ENCODE peak calls at places on chromosomes 5 and 9, in four cellular contexts. One of them, this sample, is unnamed.

GRCh38 chr5:108141676-108142075 is 240.2 kb downstream of the FBXL17 start:
- DNase-seq in A549: no peak
- DNase-seq in K562: no peak
- DNase-seq in HepG2: no peak
- DNase-seq in this sample: no peak

GRCh38 chr9:135833864-135834263 is 73.5 kb downstream of the CAMSAP1 start:
- DNase-seq in A549: no peak
- DNase-seq in K562: no peak
- DNase-seq in HepG2: no peak
- DNase-seq in this sample: no peak

GRCh38 chr5:159616967-159617366 is 286.7 kb upstream of the IL12B start:
- DNase-seq in A549: no peak
- DNase-seq in K562: no peak
- DNase-seq in HepG2: no peak
- DNase-seq in this sample: no peak

GRCh38 chr9:117783828-117784227 is 79.6 kb downstream of the TLR4 start:
- DNase-seq in A549: no peak
- DNase-seq in K562: no peak
- DNase-seq in HepG2: no peak
- DNase-seq in this sample: peak; percentile 67

GRCh38 chr9:1871486-1872181 is 143.5 kb upstream of the SMARCA2 start:
- DNase-seq in A549: no peak
- DNase-seq in K562: no peak
- DNase-seq in HepG2: peak; percentile 4
- DNase-seq in this sample: no peak

GRCh38 chr9:35869621-35870216 is 482 bp downstream of the OR13J1 start:
- DNase-seq in A549: no peak
- DNase-seq in K562: no peak
- DNase-seq in HepG2: no peak
- DNase-seq in this sample: no peak

GRCh38 chr5:78328585-78329173 is 31.7 kb upstream of the SCAMP1 start:
- DNase-seq in A549: no peak
- DNase-seq in K562: no peak
- DNase-seq in HepG2: no peak
- DNase-seq in this sample: no peak

GRCh38 chr5:61407706-61408105 is 75.6 kb downstream of the ZSWIM6 start:
- DNase-seq in A549: peak; percentile 66
- DNase-seq in K562: no peak
- DNase-seq in HepG2: no peak
- DNase-seq in this sample: no peak

GRCh38 chr5:45094876-45095275 is 286.1 kb downstream of the MRPS30 start:
- DNase-seq in A549: no peak
- DNase-seq in K562: no peak
- DNase-seq in HepG2: no peak
- DNase-seq in this sample: no peak

GRCh38 chr5:149957855-149958254 is 2.7 kb upstream of the SLC26A2 start:
- DNase-seq in A549: peak; percentile 89
- DNase-seq in K562: no peak
- DNase-seq in HepG2: peak; percentile 49
- DNase-seq in this sample: no peak

GRCh38 chr5:12522116-12522515 is 617.9 kb upstream of the CTNND2 start:
- DNase-seq in A549: no peak
- DNase-seq in K562: no peak
- DNase-seq in HepG2: no peak
- DNase-seq in this sample: no peak

GRCh38 chr9:14731294-14731981 is 8.9 kb upstream of the CER1 start:
- DNase-seq in A549: no peak
- DNase-seq in K562: no peak
- DNase-seq in HepG2: no peak
- DNase-seq in this sample: no peak

GRCh38 chr5:159207616-159208507 is 1.5 kb downstream of the RNF145 start:
- DNase-seq in A549: peak; percentile 85
- DNase-seq in K562: peak; percentile 48
- DNase-seq in HepG2: peak; percentile 75
- DNase-seq in this sample: peak; percentile 47

GRCh38 chr9:95128177-95128524 is 189.4 kb downstream of the FANCC start:
- DNase-seq in A549: no peak
- DNase-seq in K562: no peak
- DNase-seq in HepG2: no peak
- DNase-seq in this sample: no peak

GRCh38 chr9:92094655-92095054 is 20.6 kb downstream of the SPTLC1 start:
- DNase-seq in A549: no peak
- DNase-seq in K562: peak; percentile 46
- DNase-seq in HepG2: peak; percentile 5
- DNase-seq in this sample: no peak

GRCh38 chr9:91642771-91643170 is 219.1 kb upstream of the NFIL3 start:
- DNase-seq in A549: no peak
- DNase-seq in K562: no peak
- DNase-seq in HepG2: no peak
- DNase-seq in this sample: no peak

GRCh38 chr9:77811832-77812231 is 163.7 kb upstream of the GNA14 start:
- DNase-seq in A549: no peak
- DNase-seq in K562: no peak
- DNase-seq in HepG2: no peak
- DNase-seq in this sample: no peak

GRCh38 chr5:50325237-50325832 is 115.8 kb downstream of the EMB start:
- DNase-seq in A549: peak; percentile 19
- DNase-seq in K562: peak; percentile 26
- DNase-seq in HepG2: no peak
- DNase-seq in this sample: no peak

GRCh38 chr9:71079451-71079850 is 42.0 kb downstream of the TRPM3 start:
- DNase-seq in A549: peak; percentile 2
- DNase-seq in K562: no peak
- DNase-seq in HepG2: peak; percentile 8
- DNase-seq in this sample: no peak

GRCh38 chr5:147751156-147751830 is 31.2 kb downstream of the JAKMIP2 start:
- DNase-seq in A549: no peak
- DNase-seq in K562: no peak
- DNase-seq in HepG2: no peak
- DNase-seq in this sample: no peak

GRCh38 chr5:141597394-141597793 is 21.4 kb downstream of the DIAPH1 start:
- DNase-seq in A549: no peak
- DNase-seq in K562: no peak
- DNase-seq in HepG2: no peak
- DNase-seq in this sample: no peak

GRCh38 chr5:112616812-112617547 is 120.7 kb upstream of the APC start:
- DNase-seq in A549: no peak
- DNase-seq in K562: no peak
- DNase-seq in HepG2: no peak
- DNase-seq in this sample: no peak

GRCh38 chr9:132348676-132349075 is 6.1 kb downstream of the SETX start:
- DNase-seq in A549: no peak
- DNase-seq in K562: no peak
- DNase-seq in HepG2: no peak
- DNase-seq in this sample: no peak

GRCh38 chr5:101306391-101307137 is 403.5 kb upstream of the ST8SIA4 start:
- DNase-seq in A549: peak; percentile 53
- DNase-seq in K562: no peak
- DNase-seq in HepG2: no peak
- DNase-seq in this sample: no peak

GRCh38 chr9:78314550-78314949 is 17.6 kb downstream of the PSAT1 start:
- DNase-seq in A549: no peak
- DNase-seq in K562: no peak
- DNase-seq in HepG2: no peak
- DNase-seq in this sample: no peak

GRCh38 chr9:137605146-137606004 is at the start of gene ARRDC1:
- DNase-seq in A549: peak; percentile 92
- DNase-seq in K562: peak; percentile 96
- DNase-seq in HepG2: peak; percentile 91
- DNase-seq in this sample: peak; percentile 45

GRCh38 chr5:99141534-99142135 is 212.8 kb upstream of the CHD1 start:
- DNase-seq in A549: peak; percentile 16
- DNase-seq in K562: no peak
- DNase-seq in HepG2: no peak
- DNase-seq in this sample: no peak

GRCh38 chr5:160831801-160832200 is 20.2 kb downstream of the ATP10B start:
- DNase-seq in A549: no peak
- DNase-seq in K562: no peak
- DNase-seq in HepG2: no peak
- DNase-seq in this sample: no peak

GRCh38 chr5:124948062-124948753 is 201.8 kb upstream of the ZNF608 start:
- DNase-seq in A549: no peak
- DNase-seq in K562: no peak
- DNase-seq in HepG2: no peak
- DNase-seq in this sample: no peak

GRCh38 chr5:78540335-78541057 is 108.1 kb downstream of the LHFPL2 start:
- DNase-seq in A549: no peak
- DNase-seq in K562: no peak
- DNase-seq in HepG2: no peak
- DNase-seq in this sample: no peak

GRCh38 chr9:69307446-69308216 is 17.4 kb upstream of the ENTREP1 start:
- DNase-seq in A549: no peak
- DNase-seq in K562: no peak
- DNase-seq in HepG2: no peak
- DNase-seq in this sample: no peak

GRCh38 chr5:179264053-179264540 is 81.2 kb downstream of the ADAMTS2 start:
- DNase-seq in A549: no peak
- DNase-seq in K562: no peak
- DNase-seq in HepG2: no peak
- DNase-seq in this sample: no peak

GRCh38 chr5:179266291-179267070 is 78.8 kb downstream of the ADAMTS2 start:
- DNase-seq in A549: no peak
- DNase-seq in K562: no peak
- DNase-seq in HepG2: no peak
- DNase-seq in this sample: no peak

GRCh38 chr5:179265529-179266290 is 79.6 kb downstream of the ADAMTS2 start:
- DNase-seq in A549: no peak
- DNase-seq in K562: no peak
- DNase-seq in HepG2: no peak
- DNase-seq in this sample: no peak

GRCh38 chr5:179263391-179264052 is 81.7 kb downstream of the ADAMTS2 start:
- DNase-seq in A549: no peak
- DNase-seq in K562: no peak
- DNase-seq in HepG2: no peak
- DNase-seq in this sample: no peak

DNA sequence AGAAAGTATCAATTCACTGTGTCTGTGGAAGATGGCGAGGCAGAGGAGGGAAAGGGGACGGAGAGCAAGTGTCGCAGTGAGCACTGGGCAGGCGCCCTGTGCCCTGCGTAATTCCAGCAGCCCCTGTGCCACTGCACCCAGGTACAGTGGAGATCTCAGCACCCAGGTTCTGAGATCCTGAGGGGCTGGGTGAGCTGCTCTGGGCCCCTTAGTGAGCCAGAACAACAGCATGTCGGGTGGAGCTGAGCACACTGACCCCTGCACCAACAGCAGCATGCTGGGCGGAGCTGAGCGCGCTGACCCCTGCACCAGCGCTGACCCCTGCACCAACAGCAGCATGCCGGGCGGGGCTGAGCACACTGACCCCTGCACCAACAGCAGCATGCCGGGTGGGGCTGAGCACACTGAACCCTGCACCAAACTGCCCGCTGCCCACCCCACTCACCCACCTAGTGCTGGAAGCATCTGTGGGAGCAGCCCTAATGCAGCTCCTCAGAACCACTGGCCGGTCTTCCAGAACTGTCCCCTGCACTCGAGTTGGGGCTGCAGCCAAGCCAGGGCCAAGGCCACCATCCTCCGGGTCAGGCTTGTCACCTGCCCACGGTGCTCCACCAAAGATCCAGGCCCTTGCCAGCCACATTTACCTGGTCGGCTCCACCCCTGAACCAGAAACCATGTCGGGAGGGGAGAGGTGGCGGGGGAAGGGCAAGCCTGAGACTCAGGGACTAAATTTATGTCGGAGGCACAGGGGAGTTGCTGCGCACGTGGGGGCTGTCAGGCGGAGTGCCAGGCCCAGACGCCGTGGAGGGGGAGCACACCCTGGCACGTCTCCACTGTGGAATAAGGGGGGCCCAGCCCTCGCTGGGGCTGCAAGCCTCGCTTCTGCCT is 80.4 kb downstream of the ADAMTS2 start:
- DNase-seq in A549: no peak
- DNase-seq in K562: no peak
- DNase-seq in HepG2: peak; percentile 41
- DNase-seq in this sample: no peak
- TF ChIP-seq CHD4 in A549: no peak
- TF ChIP-seq CHD4 in K562: no peak
- TF ChIP-seq CHD4 in HepG2: no peak
- TF ChIP-seq CHD4 in this sample: no peak

GRCh38 chr5:96229173-96229572 is 203.9 kb downstream of the PCSK1 start:
- DNase-seq in A549: no peak
- DNase-seq in K562: no peak
- DNase-seq in HepG2: no peak
- DNase-seq in this sample: no peak
- TF ChIP-seq EP300 in A549: no peak
- TF ChIP-seq EP300 in K562: no peak
- TF ChIP-seq EP300 in HepG2: no peak
- TF ChIP-seq EP300 in this sample: no peak

DNA sequence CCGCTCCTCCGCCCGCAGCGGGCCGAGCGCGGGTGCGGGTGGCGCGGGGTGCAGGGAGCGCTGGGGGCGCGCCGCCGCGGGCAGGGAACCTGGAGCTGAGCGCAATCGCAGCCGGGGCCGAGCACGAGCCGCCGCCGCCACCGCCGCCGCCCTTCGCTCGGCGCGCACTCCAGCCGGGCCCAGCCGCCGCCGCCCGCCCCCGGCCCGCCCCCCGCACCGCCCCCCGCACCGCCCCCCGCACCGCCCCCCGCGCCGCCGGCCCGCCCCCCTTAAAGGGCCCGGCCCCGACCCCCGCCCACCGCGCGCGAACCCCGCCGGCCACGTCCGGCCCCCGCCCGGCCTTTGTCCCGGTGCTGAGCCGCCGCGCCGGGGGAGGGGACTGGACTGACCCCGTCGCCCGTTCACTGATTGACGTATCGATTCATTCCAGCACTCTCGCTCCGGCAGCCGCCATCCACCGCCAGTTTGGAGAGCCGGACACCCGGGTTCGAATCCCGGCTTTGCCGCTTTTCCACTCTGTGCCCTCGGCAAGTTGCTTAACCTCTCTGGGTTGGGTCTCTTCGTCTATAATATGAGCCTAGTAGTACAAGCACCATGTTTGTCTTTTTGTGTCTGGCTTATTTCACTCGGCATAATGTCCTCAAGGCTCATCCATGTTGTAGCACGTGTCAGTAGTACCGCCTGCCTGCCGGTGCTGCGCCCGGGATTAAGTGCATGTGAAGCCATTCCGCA is at the start of gene SH3PXD2B:
- DNase-seq in A549: peak; percentile 73
- DNase-seq in K562: peak; percentile 90
- DNase-seq in HepG2: peak; percentile 52
- DNase-seq in this sample: no peak
- TF ChIP-seq POLR2AphosphoS2 in A549: no peak
- TF ChIP-seq POLR2AphosphoS2 in K562: no peak
- TF ChIP-seq POLR2AphosphoS2 in HepG2: no peak
- TF ChIP-seq POLR2AphosphoS2 in this sample: no peak

GRCh38 chr5:3324421-3325101 is 271.1 kb upstream of the IRX1 start:
- DNase-seq in A549: no peak
- DNase-seq in K562: no peak
- DNase-seq in HepG2: no peak
- DNase-seq in this sample: no peak
- TF ChIP-seq CHD4 in A549: no peak
- TF ChIP-seq CHD4 in K562: no peak
- TF ChIP-seq CHD4 in HepG2: no peak
- TF ChIP-seq CHD4 in this sample: no peak

GRCh38 chr5:1545798-1546355 is 22.1 kb upstream of the LPCAT1 start:
- DNase-seq in A549: no peak
- DNase-seq in K562: no peak
- DNase-seq in HepG2: no peak
- DNase-seq in this sample: no peak
- TF ChIP-seq EP300 in A549: no peak
- TF ChIP-seq EP300 in K562: no peak
- TF ChIP-seq EP300 in HepG2: no peak
- TF ChIP-seq EP300 in this sample: no peak